ENCODE peak calls at places on chromosomes 2 and 18, in four cellular contexts. S, H, X and Q are unnamed samples.

GRCh38 chr2:182593394-182593707 is 122.7 kb upstream of the DNAJC10 start:
- DNase-seq in S (no peak), H (peak; percentile 83), X (no peak), Q (no peak)

GRCh38 chr18:79379251-79379905 is 16.4 kb upstream of the NFATC1 start:
- DNase-seq in S (no peak), H (no peak), X (no peak), Q (no peak)

GRCh38 chr18:7096838-7097237 is 20.8 kb downstream of the LAMA1 start:
- DNase-seq in S (no peak), H (no peak), X (no peak), Q (no peak)

GRCh38 chr18:39134255-39134654 is 1568.7 kb upstream of the CELF4 start:
- DNase-seq in S (no peak), H (no peak), X (no peak), Q (no peak)

GRCh38 chr2:41836944-41837343 is 210.9 kb upstream of the PKDCC start:
- DNase-seq in S (no peak), H (peak; percentile 36), X (no peak), Q (no peak)

GRCh38 chr2:112926707-112927106 is 15.7 kb downstream of the IL37 start:
- DNase-seq in S (no peak), H (no peak), X (no peak), Q (no peak)

GRCh38 chr2:99035920-99036319 is 99.9 kb upstream of the CRACDL start:
- DNase-seq in S (no peak), H (no peak), X (no peak), Q (no peak)

GRCh38 chr2:36540986-36541750 is 56.8 kb downstream of the FEZ2 start:
- DNase-seq in S (no peak), H (no peak), X (no peak), Q (no peak)

GRCh38 chr2:164896634-164897033 is 55.0 kb upstream of the COBLL1 start:
- DNase-seq in S (no peak), H (peak; percentile 66), X (no peak), Q (no peak)

GRCh38 chr2:86439879-86440630 is 1.1 kb upstream of the KDM3A start:
- DNase-seq in S (no peak), H (no peak), X (no peak), Q (no peak)

GRCh38 chr18:6113650-6114049 is 218.3 kb upstream of the TMEM200C start:
- DNase-seq in S (no peak), H (no peak), X (no peak), Q (no peak)

GRCh38 chr18:65409266-65409665 is 341.5 kb upstream of the CDH7 start:
- DNase-seq in S (no peak), H (no peak), X (no peak), Q (no peak)

GRCh38 chr2:188089896-188090295 is 201.8 kb upstream of the GULP1 start:
- DNase-seq in S (no peak), H (peak; percentile 18), X (no peak), Q (no peak)

GRCh38 chr2:58633576-58634365 is 392.6 kb upstream of the FANCL start:
- DNase-seq in S (no peak), H (peak; percentile 66), X (no peak), Q (no peak)

DNA sequence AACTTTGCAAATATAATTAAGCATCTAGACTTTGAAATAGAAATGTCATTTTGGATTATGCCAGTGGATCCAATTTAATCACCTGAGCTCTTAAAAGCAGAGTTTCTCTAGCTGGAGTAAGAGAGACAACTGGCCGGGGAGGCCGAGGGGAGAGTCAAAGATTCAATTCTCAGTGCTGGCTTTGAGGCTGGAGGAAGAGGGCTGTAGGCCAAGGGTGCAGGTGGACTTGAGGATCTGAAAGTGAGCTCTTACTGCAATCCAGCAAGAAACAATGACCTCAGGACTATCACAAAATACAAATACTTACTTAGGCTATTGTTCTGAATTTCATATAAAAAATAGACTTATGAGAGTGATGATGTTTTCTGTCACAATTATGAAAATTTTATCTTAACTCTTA is 814.5 kb downstream of the CBLN2 start:
- DNase-seq in S (no peak), H (no peak), X (no peak), Q (no peak)
- H3K9me3 ChIP-seq in S (no peaks in the 10 kb centered on the region), H (no peaks in the 10 kb centered on the region), X (no peaks in the 10 kb centered on the region), Q (no peaks in the 10 kb centered on the region)

GRCh38 chr2:176493221-176493825 is 224.1 kb downstream of the MTX2 start:
- DNase-seq in S (no peak), H (no peak), X (no peak), Q (no peak)
- H3K9me3 ChIP-seq in S (no peaks in the 10 kb centered on the region), H (no peaks in the 10 kb centered on the region), X (no peaks in the 10 kb centered on the region), Q (no peaks in the 10 kb centered on the region)

GRCh38 chr18:3930126-3931012 is 480.4 kb downstream of the TGIF1 start:
- DNase-seq in S (no peak), H (no peak), X (no peak), Q (no peak)
- H3K9me3 ChIP-seq in S (no peaks in the 10 kb centered on the region), H (no peaks in the 10 kb centered on the region), X (no peaks in the 10 kb centered on the region), Q (peaks cover 5% of the 10 kb centered on the region)

DNA sequence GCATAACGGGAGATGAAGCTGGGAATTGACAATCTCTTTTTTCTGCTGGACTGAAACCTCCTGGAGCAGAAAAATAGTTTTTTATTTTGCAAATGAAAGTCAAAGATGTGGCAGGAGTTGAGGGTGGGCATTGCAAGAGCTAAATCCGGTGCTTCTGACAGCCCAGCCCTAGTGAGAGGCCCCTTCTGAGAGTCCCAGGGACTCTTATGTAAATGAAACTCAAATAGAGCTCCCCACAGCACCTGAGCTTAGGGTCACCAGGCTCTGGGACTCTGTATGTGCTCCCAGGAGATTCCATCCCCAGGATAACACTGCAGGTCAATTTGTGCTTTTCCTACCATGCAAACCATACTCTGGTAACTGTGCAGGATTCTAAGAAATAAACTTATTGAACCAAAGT is 192.8 kb downstream of the ANKRD30B start:
- DNase-seq in S (no peak), H (no peak), X (no peak), Q (no peak)
- H3K9me3 ChIP-seq in S (no peaks in the 10 kb centered on the region), H (peaks cover 12% of the 10 kb centered on the region), X (no peaks in the 10 kb centered on the region), Q (no peaks in the 10 kb centered on the region)

GRCh38 chr2:4483050-4483449 is 779.7 kb downstream of the DCDC2C start:
- DNase-seq in S (no peak), H (no peak), X (no peak), Q (no peak)
- H3K9me3 ChIP-seq in S (no peaks in the 10 kb centered on the region), H (peaks cover 1% of the 10 kb centered on the region), X (no peaks in the 10 kb centered on the region), Q (no peaks in the 10 kb centered on the region)

GRCh38 chr2:1738163-1738562 is 6.2 kb downstream of the PXDN start:
- DNase-seq in S (no peak), H (no peak), X (no peak), Q (no peak)

GRCh38 chr2:1739961-1740713 is 4.2 kb downstream of the PXDN start:
- DNase-seq in S (no peak), H (no peak), X (no peak), Q (no peak)

GRCh38 chr2:1736997-1737480 is 7.3 kb downstream of the PXDN start:
- DNase-seq in S (no peak), H (peak; percentile 92), X (no peak), Q (no peak)

GRCh38 chr2:1739322-1739957 is 4.9 kb downstream of the PXDN start:
- DNase-seq in S (no peak), H (no peak), X (no peak), Q (no peak)

GRCh38 chr2:1738646-1739302 is 5.5 kb downstream of the PXDN start:
- DNase-seq in S (no peak), H (peak; percentile 58), X (no peak), Q (no peak)
- H3K9me3 ChIP-seq in S (no peaks in the 10 kb centered on the region), H (peaks cover 5% of the 10 kb centered on the region), X (no peaks in the 10 kb centered on the region), Q (no peaks in the 10 kb centered on the region)

GRCh38 chr18:77858331-77858730 is 608.7 kb downstream of the GALR1 start:
- DNase-seq in S (no peak), H (no peak), X (no peak), Q (no peak)

GRCh38 chr18:77859634-77860033 is 610.0 kb downstream of the GALR1 start:
- DNase-seq in S (no peak), H (no peak), X (no peak), Q (no peak)

GRCh38 chr18:77866309-77866708 is 616.7 kb downstream of the GALR1 start:
- DNase-seq in S (no peak), H (no peak), X (no peak), Q (no peak)

GRCh38 chr18:77865853-77866252 is 616.2 kb downstream of the GALR1 start:
- DNase-seq in S (no peak), H (no peak), X (no peak), Q (no peak)

GRCh38 chr18:77862358-77862757 is 612.7 kb downstream of the GALR1 start:
- DNase-seq in S (no peak), H (no peak), X (no peak), Q (no peak)
- H3K9me3 ChIP-seq in S (no peaks in the 10 kb centered on the region), H (peaks cover 30% of the 10 kb centered on the region), X (no peaks in the 10 kb centered on the region), Q (no peaks in the 10 kb centered on the region)

DNA sequence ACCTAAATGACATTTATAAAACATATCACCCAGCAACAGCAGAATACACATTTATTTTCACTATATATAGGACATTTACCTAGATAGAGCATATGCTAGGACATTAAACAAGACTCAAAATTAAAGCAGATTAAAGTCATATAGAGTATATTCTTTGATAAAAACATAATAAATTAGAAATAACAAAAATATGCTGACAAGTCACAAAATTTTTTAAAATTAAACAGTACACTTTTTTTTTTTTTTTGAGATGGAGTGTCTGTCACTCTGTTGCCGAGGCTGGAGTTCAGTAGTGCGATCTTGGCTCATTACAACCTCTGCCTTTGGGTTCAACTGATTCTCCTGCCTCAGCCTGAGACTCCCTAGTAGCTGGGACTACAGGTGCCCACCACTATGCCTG is 758.9 kb upstream of the NRXN1 start:
- DNase-seq in S (no peak), H (no peak), X (no peak), Q (no peak)
- H3K9me3 ChIP-seq in S (no peaks in the 10 kb centered on the region), H (peaks cover 2% of the 10 kb centered on the region), X (no peaks in the 10 kb centered on the region), Q (no peaks in the 10 kb centered on the region)

GRCh38 chr2:119794237-119794636 is 34.5 kb downstream of the PTPN4 start:
- DNase-seq in S (no peak), H (no peak), X (no peak), Q (no peak)
- H3K9me3 ChIP-seq in S (peaks cover 4% of the 10 kb centered on the region), H (no peaks in the 10 kb centered on the region), X (peaks cover 3% of the 10 kb centered on the region), Q (peaks cover 2% of the 10 kb centered on the region)